ENCODE peak calls at places on chromosomes 7 and 10, in five cellular contexts. J is astrocyte, T is OCI-LY7, V is hepatocyte, Y is fibroblast of lung. B is an unnamed sample.

GRCh38 chr7:140358771-140359095 is 39.6 kb downstream of the SLC37A3 start:
- DNase-seq in T (no peak), V (no peak), Y (no peak), J (no peak), B (no peak)

GRCh38 chr10:133328358-133329343 is 8.0 kb downstream of the CALY start:
- DNase-seq in T (no peak), J (no peak), V (no peak), Y (no peak), B (no peak)

GRCh38 chr10:22620140-22620857 is 94.1 kb downstream of the PIP4K2A start:
- DNase-seq in T (no peak), V (no peak), Y (peak; percentile 98), J (peak; percentile 97), B (peak; percentile 77)

GRCh38 chr7:55533050-55533728 is 39.1 kb downstream of the VOPP1 start:
- DNase-seq in V (no peak), T (peak; percentile 96), J (peak; percentile 71), Y (peak; percentile 78), B (peak; percentile 82)

GRCh38 chr7:739455-739963 is 12.4 kb upstream of the PRKAR1B start:
- DNase-seq in Y (no peak), V (no peak), J (no peak), T (no peak), B (no peak)

GRCh38 chr7:111018960-111019835 is 71.7 kb upstream of the LRRN3 start:
- DNase-seq in Y (no peak), V (no peak), T (no peak), J (no peak), B (no peak)

GRCh38 chr7:87216701-87217508 is 2.6 kb downstream of the TMEM243 start:
- DNase-seq in T (peak; percentile 92), Y (no peak), V (no peak), J (no peak), B (no peak)

GRCh38 chr7:151845412-151846205 is 31.3 kb downstream of the PRKAG2 start:
- DNase-seq in V (no peak), Y (no peak), J (no peak), T (no peak), B (no peak)

GRCh38 chr10:8124436-8124835 is 69.9 kb downstream of the GATA3 start:
- DNase-seq in J (no peak), V (no peak), T (no peak), Y (no peak), B (no peak)

GRCh38 chr10:24444337-24444736 is 235.4 kb downstream of the KIAA1217 start:
- DNase-seq in T (no peak), J (peak; percentile 94), V (no peak), Y (peak; percentile 93), B (peak; percentile 95)

GRCh38 chr10:22649390-22649841 is 65.0 kb downstream of the PIP4K2A start:
- DNase-seq in Y (no peak), V (no peak), J (no peak), T (no peak), B (no peak)

GRCh38 chr10:130498934-130499333 is 362.7 kb downstream of the GLRX3 start:
- DNase-seq in J (no peak), T (no peak), Y (no peak), V (no peak), B (no peak)

GRCh38 chr7:123230603-123231002 is 30.8 kb upstream of the SLC13A1 start:
- DNase-seq in Y (no peak), J (no peak), V (no peak), T (no peak), B (no peak)

GRCh38 chr10:103281753-103282152 is 4.8 kb downstream of the INA start:
- DNase-seq in T (no peak), V (peak; percentile 65), J (no peak), Y (no peak), B (no peak)

GRCh38 chr10:80454526-80455460 is 683 bp downstream of the TSPAN14 start:
- DNase-seq in J (no peak), V (peak; percentile 67), Y (peak; percentile 42), T (peak; percentile 52), B (peak; percentile 57)

GRCh38 chr7:69651101-69651590 is 52.9 kb downstream of the AUTS2 start:
- DNase-seq in T (no peak), V (no peak), Y (no peak), J (no peak), B (no peak)

GRCh38 chr10:17431871-17432311 is 22.5 kb downstream of the ST8SIA6 start:
- DNase-seq in Y (peak; percentile 63), V (no peak), J (peak; percentile 49), T (no peak), B (no peak)

GRCh38 chr7:7884855-7885254 is 83.7 kb upstream of the GLCCI1 start:
- DNase-seq in T (no peak), V (no peak), J (peak; percentile 51), Y (peak; percentile 63), B (no peak)

GRCh38 chr10:128817636-128818035 is 649.4 kb upstream of the MGMT start:
- DNase-seq in J (no peak), T (no peak), Y (no peak), V (no peak), B (no peak)

GRCh38 chr7:8579661-8580060 is 146.3 kb downstream of the NXPH1 start:
- DNase-seq in T (no peak), Y (no peak), V (no peak), J (no peak), B (no peak)

GRCh38 chr7:6106140-6106904 is 75.1 kb downstream of the ANKRD61 start:
- DNase-seq in T (peak; percentile 70), V (no peak), J (peak; percentile 23), Y (peak; percentile 32), B (peak; percentile 61)

GRCh38 chr10:69640196-69640980 is 10.3 kb downstream of the FAM241B start:
- DNase-seq in V (no peak), Y (no peak), J (no peak), T (no peak), B (no peak)

GRCh38 chr7:154927624-154928125 is 75.2 kb downstream of the PAXIP1 start:
- DNase-seq in V (peak; percentile 92), Y (peak; percentile 81), J (peak; percentile 73), T (peak; percentile 91), B (peak; percentile 87)

GRCh38 chr10:87656431-87657072 is 3.1 kb upstream of the PAPSS2 start:
- DNase-seq in V (peak; percentile 75), Y (peak; percentile 46), J (no peak), T (peak; percentile 72), B (peak; percentile 69)

GRCh38 chr10:6204063-6204340 is 1.3 kb downstream of the PFKFB3 start:
- DNase-seq in Y (peak; percentile 38), V (no peak), J (no peak), T (peak; percentile 52), B (peak; percentile 47)

GRCh38 chr10:124354411-124355382 is 64.0 kb downstream of the OAT start:
- DNase-seq in V (peak; percentile 72), T (no peak), J (peak; percentile 39), Y (peak; percentile 58), B (peak; percentile 70)

GRCh38 chr7:44971991-44972441 is 6.8 kb downstream of the MYO1G start:
- DNase-seq in V (no peak), Y (no peak), T (no peak), J (no peak), B (no peak)

GRCh38 chr10:87804939-87805569 is 13.0 kb downstream of the ATAD1 start:
- DNase-seq in V (no peak), J (no peak), Y (no peak), T (no peak), B (no peak)

GRCh38 chr10:126198681-126199080 is 189.6 kb downstream of the ADAM12 start:
- DNase-seq in V (no peak), T (no peak), J (peak; percentile 43), Y (peak; percentile 38), B (no peak)

GRCh38 chr10:96168546-96168945 is 38.4 kb downstream of the ZNF518A start:
- DNase-seq in V (no peak), J (no peak), Y (no peak), T (no peak), B (no peak)

GRCh38 chr10:97869091-97870042 is 19.7 kb downstream of the GOLGA7B start:
- DNase-seq in J (peak; percentile 72), V (peak; percentile 89), T (peak; percentile 85), Y (peak; percentile 82), B (peak; percentile 78)
- H2AFZ ChIP-seq in J (peak overlapping the region; percentile 81), V (no peak overlapping the region), T (peak overlapping the region; percentile 51), Y (no peak overlapping the region), B (no peak overlapping the region)

DNA sequence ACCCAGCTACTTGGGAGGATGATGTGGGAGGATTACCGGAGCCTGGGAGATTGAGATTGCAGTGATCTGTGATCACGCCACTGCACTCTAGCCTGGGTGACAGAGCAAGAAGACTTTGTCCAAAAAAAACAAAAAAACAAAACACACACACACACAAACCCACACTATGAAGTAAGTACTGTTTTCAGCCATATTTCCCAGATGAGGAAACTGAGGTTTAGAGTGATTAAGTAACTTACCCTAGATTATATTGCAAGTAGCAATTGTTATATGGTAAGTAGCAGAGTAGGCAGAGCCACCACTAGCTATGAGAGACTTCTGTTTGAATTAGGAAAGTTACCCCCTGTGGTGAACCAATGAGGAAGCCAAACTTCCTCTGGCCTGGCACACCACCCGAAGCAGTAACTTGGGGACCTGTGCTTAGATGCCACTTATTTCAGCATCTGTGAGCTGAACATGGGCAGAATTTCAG is 61.9 kb downstream of the MCU start:
- DNase-seq in J (no peak), V (no peak), Y (no peak), T (no peak), B (no peak)
- H2AFZ ChIP-seq in J (no peak overlapping the region), V (no peak overlapping the region), Y (no peak overlapping the region), T (no peak overlapping the region), B (no peak overlapping the region)

GRCh38 chr10:116740971-116741370 is 1.4 kb downstream of the HSPA12A start:
- DNase-seq in T (no peak), J (no peak), Y (no peak), V (no peak), B (no peak)
- H2AFZ ChIP-seq in T (no peak overlapping the region), J (peak overlapping the region; percentile 80), Y (no peak overlapping the region), V (no peak overlapping the region), B (no peak overlapping the region)

GRCh38 chr10:78301891-78302738 is 268.5 kb downstream of the RPS24 start:
- DNase-seq in V (peak; percentile 30), J (no peak), Y (no peak), T (peak; percentile 17), B (no peak)
- H2AFZ ChIP-seq in V (no peak overlapping the region), J (no peak overlapping the region), Y (no peak overlapping the region), T (peak overlapping the region; percentile 57), B (no peak overlapping the region)

GRCh38 chr10:51862149-51862548 is 162.8 kb upstream of the CSTF2T start:
- DNase-seq in J (no peak), Y (no peak), V (no peak), T (no peak), B (no peak)

GRCh38 chr10:51867956-51868355 is 168.6 kb upstream of the CSTF2T start:
- DNase-seq in V (no peak), T (no peak), J (peak; percentile 93), Y (peak; percentile 94), B (peak; percentile 82)
- H2AFZ ChIP-seq in V (no peak overlapping the region), T (no peak overlapping the region), J (peak overlapping the region; percentile 62), Y (no peak overlapping the region), B (no peak overlapping the region)

DNA sequence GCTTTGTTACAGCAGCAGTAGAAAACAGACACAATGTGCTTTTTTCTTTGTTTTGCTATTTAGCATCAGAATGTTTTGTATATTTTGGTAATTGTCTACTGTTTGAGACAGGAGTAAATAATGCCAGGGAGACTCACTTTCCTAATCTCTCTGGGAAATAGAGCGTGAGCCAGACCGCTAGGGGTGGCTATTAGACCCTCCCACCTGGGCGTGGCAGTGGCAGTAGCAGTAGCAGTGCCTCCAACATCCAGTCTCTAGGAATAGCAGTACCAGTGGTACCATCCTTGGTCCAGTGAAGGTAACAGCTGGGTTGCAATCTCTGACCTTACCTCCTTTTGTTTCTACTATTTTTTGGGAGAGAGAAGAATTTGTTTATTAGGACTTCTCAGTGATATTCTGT is 165.7 kb upstream of the MAGI2 start:
- DNase-seq in Y (no peak), T (no peak), V (no peak), J (no peak), B (no peak)
- H2AFZ ChIP-seq in Y (no peak overlapping the region), T (no peak overlapping the region), V (no peak overlapping the region), J (no peak overlapping the region), B (no peak overlapping the region)

B was measured in mesenchymal stem cell.